ENCODE peak calls at places on chromosome 21, in five cellular contexts. U is tibial artery, H is gastrocnemius medialis, E is heart right ventricle, X is hepatocyte. S is an unnamed sample. For H3K27me3, the result is how much of the 10 kb centered on the place peaks cover.

GRCh38 chr21:35974801-35975200 is 85.5 kb downstream of the SETD4 start:
- DNase-seq in U (no peak), H (no peak), E (no peak), X (no peak), S (no peak)

GRCh38 chr21:45986316-45987051 is 4.9 kb downstream of the COL6A1 start:
- DNase-seq in U (peak), H (no peak), E (peak), X (no peak), S (peak)

GRCh38 chr21:37339527-37339889 is 27.1 kb upstream of the DYRK1A start:
- DNase-seq in U (no peak), H (no peak), E (no peak), X (no peak), S (no peak)

GRCh38 chr21:17466166-17466565 is 46.7 kb upstream of the CXADR start:
- DNase-seq in U (no peak), H (no peak), E (no peak), X (peak), S (no peak)

GRCh38 chr21:15706686-15707085 is 23.1 kb upstream of the USP25 start:
- DNase-seq in U (no peak), H (no peak), E (no peak), X (peak), S (no peak)

GRCh38 chr21:46052703-46053651 is 44.9 kb upstream of the COL6A2 start:
- DNase-seq in U (no peak), H (no peak), E (no peak), X (no peak), S (no peak)

GRCh38 chr21:31268090-31268489 is 76.0 kb downstream of the TIAM1 start:
- DNase-seq in U (no peak), H (no peak), E (no peak), X (no peak), S (no peak)

GRCh38 chr21:42309753-42310213 is 5.4 kb downstream of the TFF3 start:
- DNase-seq in U (no peak), H (no peak), E (peak), X (peak), S (peak)

GRCh38 chr21:36080386-36080785 is 10.6 kb downstream of the CBR1 start:
- DNase-seq in U (no peak), H (no peak), E (no peak), X (no peak), S (no peak)

GRCh38 chr21:30984897-30985296 is 53.4 kb downstream of the KRTAP19-8 start:
- DNase-seq in U (no peak), H (no peak), E (no peak), X (no peak), S (no peak)

GRCh38 chr21:31316072-31316471 is 28.0 kb downstream of the TIAM1 start:
- DNase-seq in U (no peak), H (no peak), E (no peak), X (no peak), S (no peak)

GRCh38 chr21:24224411-24224810 is 1382.9 kb downstream of the MRPL39 start:
- DNase-seq in U (no peak), H (no peak), E (no peak), X (no peak), S (no peak)

GRCh38 chr21:25586242-25586805 is 21.0 kb downstream of the MRPL39 start:
- DNase-seq in U (no peak), H (no peak), E (no peak), X (no peak), S (no peak)

GRCh38 chr21:45981154-45981606 is 390 bp upstream of the COL6A1 start:
- DNase-seq in U (peak), H (peak), E (peak), X (peak), S (peak)

GRCh38 chr21:33198346-33199135 is 31.2 kb upstream of the IFNAR2 start:
- DNase-seq in U (no peak), H (peak), E (peak), X (no peak), S (no peak)

GRCh38 chr21:46122241-46122671 is 24.3 kb downstream of the COL6A2 start:
- DNase-seq in U (peak), H (no peak), E (no peak), X (no peak), S (peak)

GRCh38 chr21:36688324-36688723 is 10.6 kb upstream of the SIM2 start:
- DNase-seq in U (no peak), H (peak), E (no peak), X (no peak), S (no peak)

GRCh38 chr21:14457762-14458161 is 74.8 kb upstream of the HSPA13 start:
- DNase-seq in U (no peak), H (no peak), E (no peak), X (no peak), S (no peak)

GRCh38 chr21:26961704-26962103 is 5.2 kb downstream of the ADAMTS5 start:
- DNase-seq in U (no peak), H (no peak), E (no peak), X (no peak), S (no peak)
- TF ChIP-seq CTCF in U (no peak), H (no peak), E (no peak), X (peak), S (no peak)

DNA sequence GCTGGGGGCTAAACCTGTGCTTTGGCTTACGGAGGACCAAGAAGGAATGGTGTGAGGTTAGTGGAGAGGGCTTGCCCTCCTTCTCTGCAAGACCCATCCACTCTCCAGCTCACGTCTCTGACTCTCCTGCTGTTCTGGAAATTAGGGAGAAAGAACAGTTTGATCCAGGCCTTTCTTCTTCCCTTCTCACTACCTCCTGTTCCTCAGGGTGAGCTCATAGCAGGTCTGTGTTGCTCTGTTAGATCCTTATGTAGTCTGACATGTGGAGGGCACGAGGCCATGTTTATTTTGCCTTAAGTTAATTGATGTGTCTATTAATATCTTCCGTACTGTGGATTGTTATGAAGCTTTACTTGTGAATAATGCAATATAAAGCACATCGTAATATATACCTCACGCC is 315.0 kb downstream of the GRIK1 start:
- DNase-seq in U (no peak), H (no peak), E (no peak), X (no peak), S (no peak)
- H3K27me3 ChIP-seq in U (under half), H (under half), E (under half), X (under half), S (under half)

DNA sequence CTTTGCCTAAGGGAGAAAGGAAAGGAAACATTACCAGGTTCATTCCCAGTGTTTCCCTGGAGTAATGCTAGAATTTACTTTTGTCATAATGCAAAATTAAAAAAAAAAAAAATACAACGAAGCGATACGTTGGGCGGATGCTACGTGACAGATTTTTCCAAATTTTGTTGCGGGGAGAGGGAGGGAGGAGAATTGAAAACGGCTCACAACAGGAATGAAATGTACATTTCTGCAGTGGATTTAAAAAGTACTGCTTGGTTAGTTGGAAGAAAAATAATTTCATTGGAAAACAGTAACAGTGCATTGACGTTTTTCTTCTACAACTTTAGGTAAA is 157.5 kb downstream of the RUNX1 start:
- DNase-seq in U (no peak), H (no peak), E (no peak), X (no peak), S (no peak)
- H3K4me3 ChIP-seq in U (peak), H (peak), E (peak), X (peak), S (no peak)

GRCh38 chr21:43659136-43660000 is at the start of the genes HSF2BP and RRP1B:
- DNase-seq in U (peak), H (peak), E (peak), X (peak), S (peak)
- TF ChIP-seq CTCF in U (no peak), H (peak), E (no peak), X (peak), S (no peak)

GRCh38 chr21:44699502-44700001 is 2.6 kb downstream of the KRTAP10-12 start:
- DNase-seq in U (peak), H (no peak), E (no peak), X (no peak), S (no peak)
- H3K27me3 ChIP-seq in U (half or more), H (half or more), E (under half), X (under half), S (half or more)

DNA sequence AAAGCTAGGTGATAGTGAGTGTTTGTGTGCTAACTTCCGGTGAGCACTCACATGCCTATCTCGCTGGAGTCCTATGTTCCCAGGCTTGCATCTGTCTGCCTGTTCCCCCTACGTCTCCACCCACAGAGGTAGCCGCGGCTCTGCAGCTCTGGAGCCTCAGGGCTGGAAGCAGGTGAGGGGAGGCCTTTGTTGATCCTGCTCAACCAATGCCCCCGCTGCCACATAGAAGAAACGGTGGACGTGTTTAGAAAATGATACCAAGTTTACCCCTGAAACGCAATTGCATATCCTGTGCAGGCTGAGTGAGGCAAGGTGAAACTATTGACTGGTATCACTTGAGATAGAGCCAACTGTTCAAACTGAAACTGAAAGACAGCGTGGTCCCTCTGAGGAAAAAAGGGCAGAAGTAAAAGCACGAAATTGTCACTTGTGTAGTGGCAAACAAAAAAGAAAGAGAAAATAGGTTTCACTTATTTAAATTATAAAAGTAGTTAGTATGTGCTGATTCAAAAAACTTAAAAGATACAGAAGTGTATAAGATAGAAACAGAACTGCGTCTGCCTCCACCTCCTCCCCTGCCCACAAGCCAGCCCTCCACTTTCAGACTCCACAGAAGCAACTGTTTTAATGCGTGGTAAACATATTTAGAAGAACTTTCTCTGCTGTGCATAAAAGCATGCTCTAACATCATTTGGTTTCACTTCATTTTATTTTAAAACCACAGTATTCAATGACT is 38.6 kb upstream of the ETS2 start:
- DNase-seq in U (no peak), H (no peak), E (no peak), X (no peak), S (no peak)
- H3K4me3 ChIP-seq in U (no peak), H (peak), E (peak), X (no peak), S (peak)